ENCODE peak calls at places on chromosomes 2 and 18, in seven cellular contexts. One of them, this sample, is unnamed.

GRCh38 chr2:171430516-171431410 is 3.0 kb downstream of the METTL8 start:
- DNase-seq in HCT116: no peak
- DNase-seq in IMR-90: no peak
- DNase-seq in K562: no peak
- DNase-seq in PC-3: no peak
- DNase-seq in fibroblast of lung: no peak
- DNase-seq in astrocyte: no peak
- DNase-seq in this sample: no peak

GRCh38 chr2:212646698-212647097 is 108.1 kb upstream of the ERBB4 start:
- DNase-seq in IMR-90: peak; percentile 80
- DNase-seq in PC-3: peak; percentile 94
- DNase-seq in astrocyte: peak; percentile 85
- DNase-seq in HCT116: no peak
- DNase-seq in K562: no peak
- DNase-seq in fibroblast of lung: peak; percentile 68
- DNase-seq in this sample: peak; percentile 61

GRCh38 chr18:55706893-55707292 is 118.9 kb upstream of the TCF4 start:
- DNase-seq in HCT116: no peak
- DNase-seq in astrocyte: peak; percentile 84
- DNase-seq in fibroblast of lung: peak; percentile 29
- DNase-seq in PC-3: no peak
- DNase-seq in IMR-90: peak; percentile 92
- DNase-seq in K562: no peak
- DNase-seq in this sample: no peak

GRCh38 chr2:239666855-239667376 is 266.1 kb upstream of the HDAC4 start:
- DNase-seq in K562: no peak
- DNase-seq in astrocyte: no peak
- DNase-seq in PC-3: no peak
- DNase-seq in HCT116: no peak
- DNase-seq in IMR-90: no peak
- DNase-seq in fibroblast of lung: no peak
- DNase-seq in this sample: no peak

GRCh38 chr2:71851094-71851755 is 296.4 kb downstream of the CYP26B1 start:
- DNase-seq in HCT116: no peak
- DNase-seq in PC-3: no peak
- DNase-seq in IMR-90: no peak
- DNase-seq in astrocyte: no peak
- DNase-seq in K562: no peak
- DNase-seq in fibroblast of lung: no peak
- DNase-seq in this sample: no peak

GRCh38 chr2:85110991-85111560 is 22.1 kb upstream of the TCF7L1 start:
- DNase-seq in IMR-90: peak; percentile 18
- DNase-seq in fibroblast of lung: no peak
- DNase-seq in astrocyte: peak; percentile 64
- DNase-seq in HCT116: no peak
- DNase-seq in PC-3: no peak
- DNase-seq in K562: no peak
- DNase-seq in this sample: no peak

GRCh38 chr2:174794851-174795374 is 30.6 kb upstream of the CHRNA1 start:
- DNase-seq in K562: no peak
- DNase-seq in HCT116: no peak
- DNase-seq in PC-3: no peak
- DNase-seq in astrocyte: peak; percentile 65
- DNase-seq in fibroblast of lung: peak; percentile 40
- DNase-seq in IMR-90: peak; percentile 45
- DNase-seq in this sample: no peak

GRCh38 chr2:235391964-235392615 is 101.8 kb upstream of the AGAP1 start:
- DNase-seq in PC-3: no peak
- DNase-seq in astrocyte: no peak
- DNase-seq in HCT116: no peak
- DNase-seq in K562: no peak
- DNase-seq in IMR-90: no peak
- DNase-seq in fibroblast of lung: no peak
- DNase-seq in this sample: no peak

GRCh38 chr2:61536086-61536722 is 2.0 kb downstream of the XPO1 start:
- DNase-seq in fibroblast of lung: peak; percentile 31
- DNase-seq in astrocyte: peak; percentile 15
- DNase-seq in K562: peak; percentile 95
- DNase-seq in PC-3: peak; percentile 5
- DNase-seq in HCT116: no peak
- DNase-seq in IMR-90: peak; percentile 16
- DNase-seq in this sample: no peak

GRCh38 chr2:104702451-104702850 is 151.5 kb upstream of the POU3F3 start:
- DNase-seq in astrocyte: no peak
- DNase-seq in fibroblast of lung: no peak
- DNase-seq in HCT116: no peak
- DNase-seq in K562: no peak
- DNase-seq in IMR-90: no peak
- DNase-seq in PC-3: no peak
- DNase-seq in this sample: no peak

GRCh38 chr18:59605633-59606192 is 91.5 kb downstream of the CCBE1 start:
- DNase-seq in HCT116: no peak
- DNase-seq in fibroblast of lung: peak; percentile 82
- DNase-seq in K562: no peak
- DNase-seq in IMR-90: peak; percentile 78
- DNase-seq in PC-3: no peak
- DNase-seq in astrocyte: peak; percentile 32
- DNase-seq in this sample: no peak

GRCh38 chr18:77207540-77207939 is 42.1 kb upstream of the GALR1 start:
- DNase-seq in fibroblast of lung: peak; percentile 78
- DNase-seq in PC-3: peak; percentile 47
- DNase-seq in K562: no peak
- DNase-seq in HCT116: peak; percentile 51
- DNase-seq in astrocyte: peak; percentile 44
- DNase-seq in IMR-90: peak; percentile 65
- DNase-seq in this sample: no peak

GRCh38 chr2:108320326-108320932 is 31.7 kb downstream of the SULT1C2 start:
- DNase-seq in IMR-90: no peak
- DNase-seq in HCT116: no peak
- DNase-seq in PC-3: no peak
- DNase-seq in K562: no peak
- DNase-seq in fibroblast of lung: no peak
- DNase-seq in astrocyte: no peak
- DNase-seq in this sample: no peak

GRCh38 chr2:100789361-100789760 is 30.6 kb upstream of the NPAS2 start:
- DNase-seq in HCT116: no peak
- DNase-seq in fibroblast of lung: no peak
- DNase-seq in PC-3: no peak
- DNase-seq in K562: no peak
- DNase-seq in IMR-90: no peak
- DNase-seq in astrocyte: no peak
- DNase-seq in this sample: no peak

GRCh38 chr2:86072271-86072858 is 33.3 kb downstream of the POLR1A start:
- DNase-seq in HCT116: no peak
- DNase-seq in IMR-90: no peak
- DNase-seq in astrocyte: peak; percentile 31
- DNase-seq in PC-3: no peak
- DNase-seq in fibroblast of lung: peak; percentile 28
- DNase-seq in K562: no peak
- DNase-seq in this sample: no peak

GRCh38 chr2:180670302-180671003 is 310.0 kb upstream of the UBE2E3 start:
- DNase-seq in HCT116: no peak
- DNase-seq in fibroblast of lung: no peak
- DNase-seq in K562: no peak
- DNase-seq in IMR-90: no peak
- DNase-seq in PC-3: no peak
- DNase-seq in astrocyte: no peak
- DNase-seq in this sample: no peak

GRCh38 chr2:121130301-121130850 is 154.6 kb downstream of the TFCP2L1 start:
- DNase-seq in HCT116: no peak
- DNase-seq in astrocyte: no peak
- DNase-seq in K562: no peak
- DNase-seq in PC-3: no peak
- DNase-seq in fibroblast of lung: no peak
- DNase-seq in IMR-90: no peak
- DNase-seq in this sample: no peak

GRCh38 chr18:11775436-11775835 is 75.8 kb upstream of the CHMP1B start:
- DNase-seq in IMR-90: no peak
- DNase-seq in PC-3: no peak
- DNase-seq in astrocyte: no peak
- DNase-seq in fibroblast of lung: no peak
- DNase-seq in K562: no peak
- DNase-seq in HCT116: no peak
- DNase-seq in this sample: no peak

GRCh38 chr2:190339394-190339793 is 4.0 kb upstream of the INPP1 start:
- DNase-seq in K562: no peak
- DNase-seq in HCT116: no peak
- DNase-seq in astrocyte: no peak
- DNase-seq in IMR-90: no peak
- DNase-seq in PC-3: no peak
- DNase-seq in fibroblast of lung: no peak
- DNase-seq in this sample: no peak

GRCh38 chr2:190336420-190336819 is 7.0 kb upstream of the INPP1 start:
- DNase-seq in fibroblast of lung: no peak
- DNase-seq in PC-3: no peak
- DNase-seq in IMR-90: no peak
- DNase-seq in astrocyte: no peak
- DNase-seq in HCT116: no peak
- DNase-seq in K562: no peak
- DNase-seq in this sample: no peak

GRCh38 chr2:190340369-190340768 is 3.0 kb upstream of the INPP1 start:
- DNase-seq in fibroblast of lung: peak; percentile 11
- DNase-seq in IMR-90: no peak
- DNase-seq in PC-3: peak; percentile 23
- DNase-seq in HCT116: peak; percentile 67
- DNase-seq in astrocyte: no peak
- DNase-seq in K562: peak; percentile 76
- DNase-seq in this sample: no peak

GRCh38 chr2:190335225-190335559 is 8.2 kb upstream of the INPP1 start:
- DNase-seq in PC-3: no peak
- DNase-seq in HCT116: no peak
- DNase-seq in K562: no peak
- DNase-seq in astrocyte: no peak
- DNase-seq in IMR-90: no peak
- DNase-seq in fibroblast of lung: no peak
- DNase-seq in this sample: no peak

DNA sequence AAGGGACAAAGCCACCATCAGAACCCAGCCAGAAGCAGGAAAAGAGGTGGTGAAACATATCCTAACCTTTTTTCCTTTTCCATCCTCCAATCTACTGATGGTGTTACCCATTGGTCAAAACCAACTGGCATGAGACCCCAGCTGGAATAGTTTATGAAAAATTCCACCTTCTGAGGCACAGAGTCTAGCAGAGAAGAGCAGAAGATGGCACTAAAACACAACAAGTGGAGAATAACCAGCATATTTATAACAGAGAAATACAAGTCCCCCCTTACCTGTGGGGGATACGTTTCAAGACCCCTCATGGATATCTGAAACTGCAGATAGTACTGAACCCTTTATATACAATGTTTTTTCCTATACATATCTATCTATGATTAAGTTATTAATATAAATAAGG is 4.9 kb upstream of the INPP1 start:
- DNase-seq in astrocyte: no peak
- DNase-seq in HCT116: no peak
- DNase-seq in fibroblast of lung: no peak
- DNase-seq in PC-3: no peak
- DNase-seq in K562: no peak
- DNase-seq in IMR-90: no peak
- DNase-seq in this sample: no peak
- TF ChIP-seq CTCF in astrocyte: no peak
- TF ChIP-seq CTCF in HCT116: no peak
- TF ChIP-seq CTCF in fibroblast of lung: no peak
- TF ChIP-seq CTCF in PC-3: no peak
- TF ChIP-seq CTCF in K562: peak; percentile 41
- TF ChIP-seq CTCF in IMR-90: no peak
- TF ChIP-seq CTCF in this sample: no peak

DNA sequence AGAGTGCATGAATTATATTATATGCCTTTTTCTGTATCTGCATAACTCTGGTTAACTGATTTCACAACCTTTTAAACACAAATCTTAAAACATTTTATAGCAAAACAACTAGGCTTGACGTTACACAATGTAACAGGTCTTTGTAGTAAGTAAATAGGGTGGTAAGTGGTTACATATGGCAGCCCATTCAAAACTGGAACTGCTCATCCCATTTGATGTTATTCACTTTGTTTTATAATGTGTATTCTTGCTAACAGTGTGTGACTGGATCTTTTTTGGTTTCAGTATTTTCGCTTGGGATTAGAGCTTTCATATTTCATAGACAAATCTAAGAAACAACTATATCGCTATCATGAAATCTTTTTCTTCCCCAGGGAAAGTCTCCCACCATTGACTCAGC is 947.1 kb upstream of the SOX11 start:
- DNase-seq in HCT116: no peak
- DNase-seq in IMR-90: no peak
- DNase-seq in fibroblast of lung: no peak
- DNase-seq in PC-3: no peak
- DNase-seq in K562: no peak
- DNase-seq in astrocyte: no peak
- DNase-seq in this sample: no peak
- H2AFZ ChIP-seq in HCT116: no peak overlapping the region
- H2AFZ ChIP-seq in IMR-90: no peak overlapping the region
- H2AFZ ChIP-seq in fibroblast of lung: no peak overlapping the region
- H2AFZ ChIP-seq in PC-3: no peak overlapping the region
- H2AFZ ChIP-seq in K562: no peak overlapping the region
- H2AFZ ChIP-seq in astrocyte: no peak overlapping the region
- H2AFZ ChIP-seq in this sample: no peak overlapping the region

GRCh38 chr2:204108301-204108700 is 171.7 kb downstream of the ICOS start:
- DNase-seq in HCT116: peak; percentile 3
- DNase-seq in K562: peak; percentile 42
- DNase-seq in PC-3: peak; percentile 45
- DNase-seq in astrocyte: peak; percentile 6
- DNase-seq in IMR-90: no peak
- DNase-seq in fibroblast of lung: peak; percentile 4
- DNase-seq in this sample: no peak
- H3K9ac ChIP-seq in HCT116: no peak overlapping the region
- H3K9ac ChIP-seq in K562: no peak overlapping the region
- H3K9ac ChIP-seq in PC-3: no peak overlapping the region
- H3K9ac ChIP-seq in astrocyte: no peak overlapping the region
- H3K9ac ChIP-seq in IMR-90: no peak overlapping the region
- H3K9ac ChIP-seq in fibroblast of lung: no peak overlapping the region
- H3K9ac ChIP-seq in this sample: no peak overlapping the region

DNA sequence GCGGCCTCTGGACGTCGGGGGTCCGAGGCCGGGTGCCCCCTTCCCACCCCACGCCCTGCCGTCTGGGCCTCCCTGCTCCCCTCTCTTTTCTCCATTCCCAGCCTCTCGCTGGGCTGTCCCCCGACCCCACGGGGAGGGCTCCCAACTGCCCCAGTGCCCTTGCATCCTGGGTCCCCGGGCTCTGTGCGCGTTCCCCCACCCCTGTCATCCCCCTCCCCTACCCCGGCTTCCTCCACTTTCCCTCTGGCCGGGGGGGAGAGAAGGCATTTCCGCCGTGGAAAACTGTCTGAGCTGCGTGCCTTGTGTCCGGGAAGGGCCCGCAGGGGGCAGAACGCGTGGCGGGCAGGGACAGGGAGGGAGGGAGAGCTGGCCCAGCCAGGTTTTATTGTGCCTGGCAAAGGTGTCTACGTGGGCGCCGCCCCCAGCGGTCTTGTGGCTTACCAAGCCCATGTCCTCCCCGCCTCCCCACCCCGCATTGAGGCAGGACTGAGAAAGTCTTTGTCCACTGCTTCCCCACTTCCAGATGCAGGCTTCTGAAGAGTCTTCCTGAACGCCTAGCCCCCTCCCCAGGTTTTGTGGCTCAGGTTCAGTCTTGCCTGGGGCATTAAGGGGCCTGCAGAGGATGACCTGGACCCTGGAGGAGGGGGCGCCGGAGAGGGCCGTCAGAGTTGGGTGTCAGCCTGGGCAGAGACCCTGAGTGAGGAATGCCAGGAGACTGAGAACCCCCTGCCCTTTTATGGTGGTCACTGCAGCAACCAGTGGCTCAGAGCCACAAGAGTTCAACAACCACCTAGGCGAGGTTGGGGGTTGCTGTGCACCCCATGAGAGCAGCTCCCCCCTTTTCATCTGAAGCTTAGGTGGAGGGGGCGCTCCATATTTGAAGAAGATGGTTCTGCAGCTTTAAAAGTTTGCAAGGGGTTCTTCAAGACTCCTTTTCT is 1.3 kb downstream of the ITM2C start:
- DNase-seq in fibroblast of lung: no peak
- DNase-seq in PC-3: peak; percentile 24
- DNase-seq in astrocyte: no peak
- DNase-seq in HCT116: no peak
- DNase-seq in K562: no peak
- DNase-seq in IMR-90: no peak
- DNase-seq in this sample: no peak
- TF ChIP-seq CTCF in fibroblast of lung: no peak
- TF ChIP-seq CTCF in PC-3: no peak
- TF ChIP-seq CTCF in astrocyte: no peak
- TF ChIP-seq CTCF in HCT116: peak; percentile 10
- TF ChIP-seq CTCF in K562: no peak
- TF ChIP-seq CTCF in IMR-90: no peak
- TF ChIP-seq CTCF in this sample: no peak

This sample was measured in keratinocyte.